ENCODE peak calls at places on chromosomes 6 and 20, in four cellular contexts. Z is K562, J is HepG2, H is GM12878. K is an unnamed sample.

GRCh38 chr20:43916875-43917371 is 2.3 kb downstream of the TOX2 start:
- DNase-seq in Z (no peak), J (no peak), H (peak), K (no peak)

GRCh38 chr6:52331793-52332457 is 30.0 kb upstream of the PAQR8 start:
- DNase-seq in Z (no peak), J (no peak), H (no peak), K (no peak)

GRCh38 chr6:35955970-35956369 is 35.1 kb upstream of the SRPK1 start:
- DNase-seq in Z (no peak), J (no peak), H (no peak), K (no peak)

GRCh38 chr6:156313037-156313436 is 464.1 kb upstream of the ARID1B start:
- DNase-seq in Z (no peak), J (no peak), H (no peak), K (no peak)

GRCh38 chr6:143592335-143592734 is 80.8 kb upstream of the FUCA2 start:
- DNase-seq in Z (peak), J (peak), H (no peak), K (no peak)

GRCh38 chr20:32535953-32536823 is 48.9 kb downstream of the NOL4L start:
- DNase-seq in Z (peak), J (peak), H (no peak), K (peak)

GRCh38 chr6:149489967-149490366 is 5.2 kb upstream of the ZC3H12D start:
- DNase-seq in Z (no peak), J (no peak), H (no peak), K (no peak)

GRCh38 chr6:29629571-29629970 is 3.4 kb downstream of the GABBR1 start:
- DNase-seq in Z (no peak), J (no peak), H (no peak), K (no peak)

GRCh38 chr6:95227301-95227700 is 350.0 kb upstream of the MANEA start:
- DNase-seq in Z (no peak), J (no peak), H (no peak), K (peak)

GRCh38 chr6:149563203-149563927 is 2.8 kb upstream of the GINM1 start:
- DNase-seq in Z (no peak), J (no peak), H (no peak), K (no peak)

DNA sequence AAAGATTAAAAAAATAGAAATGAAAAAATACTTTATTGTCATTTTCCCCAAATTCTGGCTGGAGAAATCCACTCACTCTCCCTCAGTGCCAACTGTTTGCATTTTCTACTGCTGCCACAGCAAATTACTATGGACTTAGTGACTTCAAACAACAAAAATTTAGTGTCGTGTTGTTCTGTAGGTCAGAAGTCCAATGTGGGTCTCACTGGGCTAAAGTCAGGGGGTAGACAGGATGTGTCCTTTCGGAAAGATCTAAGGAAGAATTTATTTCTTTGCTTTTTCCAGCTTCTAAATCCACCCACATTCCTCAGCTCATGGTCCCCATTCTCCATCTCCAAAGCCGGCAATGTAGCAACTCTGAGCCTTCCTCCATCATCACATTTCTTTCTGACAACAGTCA is 453.3 kb downstream of the KIF16B start:
- DNase-seq in Z (no peak), J (peak), H (no peak), K (no peak)
- TF ChIP-seq JUND in Z (no peak), J (no peak), H (no peak), K (no peak)

DNA sequence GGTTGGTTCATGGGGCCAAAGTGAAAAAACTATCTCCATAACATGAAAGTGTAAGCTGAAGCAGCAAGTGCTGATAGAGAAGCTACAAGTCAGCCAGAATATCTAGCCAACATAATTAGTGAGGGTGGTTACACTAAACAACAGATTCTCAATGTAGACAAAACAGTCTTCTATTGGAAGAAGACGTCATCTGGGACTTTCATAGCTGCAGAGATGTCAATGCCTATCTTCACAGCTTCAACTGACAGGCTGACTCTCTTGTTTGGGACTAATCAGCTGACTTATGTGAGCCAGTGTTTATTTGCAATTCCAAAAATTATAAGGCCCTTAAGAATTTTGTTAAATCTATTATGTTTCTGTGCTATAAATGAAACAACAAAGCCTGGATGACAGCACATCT is 63.2 kb downstream of the GMDS start:
- DNase-seq in Z (no peak), J (no peak), H (no peak), K (no peak)
- TF ChIP-seq SMC3 in Z (no peak), J (no peak), H (no peak), K (no peak)

GRCh38 chr6:79635179-79635578 is 4.0 kb downstream of the SH3BGRL2 start:
- DNase-seq in Z (no peak), J (no peak), H (no peak), K (no peak)

GRCh38 chr6:79646006-79646405 is 14.9 kb downstream of the SH3BGRL2 start:
- DNase-seq in Z (no peak), J (no peak), H (no peak), K (no peak)

GRCh38 chr6:79636673-79637072 is 5.5 kb downstream of the SH3BGRL2 start:
- DNase-seq in Z (no peak), J (no peak), H (no peak), K (no peak)

GRCh38 chr6:79634491-79634890 is 3.4 kb downstream of the SH3BGRL2 start:
- DNase-seq in Z (no peak), J (no peak), H (no peak), K (peak)

GRCh38 chr6:79640146-79641111 is 9.3 kb downstream of the SH3BGRL2 start:
- DNase-seq in Z (no peak), J (no peak), H (no peak), K (peak)
- TF ChIP-seq JUND in Z (no peak), J (no peak), H (no peak), K (no peak)

DNA sequence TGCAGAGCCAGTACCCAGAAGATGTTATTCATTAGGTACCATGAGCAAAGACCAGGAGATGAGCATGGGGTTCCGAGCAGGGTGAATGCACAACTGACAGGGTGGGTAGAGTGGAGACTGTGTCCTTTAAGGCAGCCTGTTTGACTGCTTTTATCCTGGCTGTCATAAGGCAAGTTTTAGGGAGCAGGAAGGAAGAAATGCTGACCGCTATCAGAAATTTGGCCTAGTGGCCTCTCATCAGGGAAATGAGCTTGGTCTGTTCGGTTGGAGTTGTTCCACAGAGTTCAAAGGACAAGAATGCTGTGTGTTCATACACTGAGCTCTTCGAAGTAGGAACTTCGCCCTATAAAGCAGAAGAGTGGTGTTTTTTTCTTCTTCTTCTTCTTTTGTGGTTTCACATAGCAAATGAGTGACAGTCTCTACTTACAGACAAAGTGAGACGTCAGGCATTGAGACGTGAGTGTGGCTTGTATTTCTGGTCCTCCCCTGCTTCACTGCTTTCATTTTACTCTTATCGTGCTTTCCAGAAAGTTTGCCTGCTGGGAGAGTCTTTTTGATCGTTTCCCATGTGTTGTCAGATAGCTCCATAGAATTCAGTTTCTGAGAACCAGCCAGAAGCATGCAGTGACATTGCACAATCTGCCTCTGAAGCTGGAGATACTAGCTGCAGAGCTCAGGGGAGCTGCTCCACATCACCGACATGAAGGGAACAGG is at the start of gene CASS4:
- DNase-seq in Z (peak), J (peak), H (no peak), K (no peak)
- TF ChIP-seq SMC3 in Z (no peak), J (peak), H (no peak), K (no peak)

GRCh38 chr6:903746-904145 is 210.8 kb upstream of the EXOC2 start:
- DNase-seq in Z (no peak), J (no peak), H (no peak), K (no peak)
- TF ChIP-seq JUND in Z (no peak), J (no peak), H (no peak), K (no peak)

GRCh38 chr6:96939019-96939805 is 14.7 kb downstream of the KLHL32 start:
- DNase-seq in Z (no peak), J (no peak), H (no peak), K (peak)
- TF ChIP-seq SMC3 in Z (no peak), J (no peak), H (no peak), K (no peak)

K was measured in SK-N-SH.